ENCODE peak calls at places on chromosomes 1 and 21, in ten cellular contexts. Y is spleen, Q is K562, E is lower leg skin, G is uterus, V is GM12892, S is sigmoid colon, F is A549, C is ovary, J is breast epithelium. B is an unnamed sample.
A peak's percentile ranks its signal among the peaks of the same experiment; 100 is the strongest.

GRCh38 chr1:215932558-215932957 is 365.5 kb downstream of the KCTD3 start:
- DNase-seq in G (no peak), S (no peak), J (no peak), Y (no peak), F (no peak), E (no peak), Q (no peak), V (no peak), C (no peak), B (no peak)

GRCh38 chr1:152143147-152143845 is 15.7 kb downstream of the RPTN start:
- DNase-seq in G (no peak), C (no peak), S (no peak), V (no peak), E (no peak), J (no peak), Y (no peak), Q (no peak), F (no peak), B (no peak)

GRCh38 chr21:44657635-44658183 is at the start of gene KRTAP12-3:
- DNase-seq in Y (peak; percentile 86), F (no peak), C (no peak), J (no peak), V (no peak), E (peak; percentile 63), G (no peak), Q (no peak), S (no peak), B (no peak)

GRCh38 chr1:205706601-205707502 is 26.5 kb upstream of the SLC45A3 start:
- DNase-seq in G (no peak), C (no peak), Y (no peak), J (no peak), E (no peak), F (no peak), Q (peak; percentile 42), V (no peak), S (no peak), B (no peak)

GRCh38 chr1:26289158-26290059 is 9.5 kb downstream of the SH3BGRL3 start:
- DNase-seq in V (peak; percentile 85), S (no peak), G (no peak), Y (peak; percentile 96), E (no peak), Q (no peak), J (no peak), C (no peak), F (no peak), B (peak; percentile 73)

GRCh38 chr1:66624412-66625060 is 90.6 kb downstream of the SGIP1 start:
- DNase-seq in V (no peak), S (no peak), E (no peak), Q (no peak), Y (no peak), C (no peak), G (no peak), F (no peak), J (no peak), B (no peak)

GRCh38 chr1:173438655-173439054 is 38.5 kb upstream of the PRDX6 start:
- DNase-seq in E (no peak), C (no peak), S (no peak), G (no peak), J (no peak), V (no peak), F (no peak), Q (no peak), Y (no peak), B (no peak)

GRCh38 chr1:53754484-53755312 is 15.7 kb upstream of the GLIS1 start:
- DNase-seq in J (no peak), V (no peak), E (no peak), G (no peak), S (no peak), Y (no peak), F (peak; percentile 39), Q (peak; percentile 69), C (no peak), B (no peak)

GRCh38 chr1:228022571-228023293 is 15.9 kb downstream of the WNT3A start:
- DNase-seq in Y (peak; percentile 69), F (no peak), G (no peak), Q (no peak), E (peak; percentile 81), C (no peak), V (no peak), S (peak; percentile 52), J (no peak), B (no peak)
- TF ChIP-seq POLR2A in Y (no peak), F (no peak), G (no peak), Q (no peak), E (no peak), C (no peak), V (no peak), S (no peak), J (no peak), B (no peak)

GRCh38 chr1:28983509-28984310 is 69.3 kb downstream of the EPB41 start:
- DNase-seq in Y (no peak), Q (no peak), F (no peak), E (no peak), V (no peak), C (no peak), J (no peak), S (peak; percentile 67), G (no peak), B (no peak)
- TF ChIP-seq POLR2A in Y (no peak), Q (no peak), F (no peak), E (no peak), V (no peak), C (no peak), J (no peak), S (no peak), G (no peak), B (no peak)

DNA sequence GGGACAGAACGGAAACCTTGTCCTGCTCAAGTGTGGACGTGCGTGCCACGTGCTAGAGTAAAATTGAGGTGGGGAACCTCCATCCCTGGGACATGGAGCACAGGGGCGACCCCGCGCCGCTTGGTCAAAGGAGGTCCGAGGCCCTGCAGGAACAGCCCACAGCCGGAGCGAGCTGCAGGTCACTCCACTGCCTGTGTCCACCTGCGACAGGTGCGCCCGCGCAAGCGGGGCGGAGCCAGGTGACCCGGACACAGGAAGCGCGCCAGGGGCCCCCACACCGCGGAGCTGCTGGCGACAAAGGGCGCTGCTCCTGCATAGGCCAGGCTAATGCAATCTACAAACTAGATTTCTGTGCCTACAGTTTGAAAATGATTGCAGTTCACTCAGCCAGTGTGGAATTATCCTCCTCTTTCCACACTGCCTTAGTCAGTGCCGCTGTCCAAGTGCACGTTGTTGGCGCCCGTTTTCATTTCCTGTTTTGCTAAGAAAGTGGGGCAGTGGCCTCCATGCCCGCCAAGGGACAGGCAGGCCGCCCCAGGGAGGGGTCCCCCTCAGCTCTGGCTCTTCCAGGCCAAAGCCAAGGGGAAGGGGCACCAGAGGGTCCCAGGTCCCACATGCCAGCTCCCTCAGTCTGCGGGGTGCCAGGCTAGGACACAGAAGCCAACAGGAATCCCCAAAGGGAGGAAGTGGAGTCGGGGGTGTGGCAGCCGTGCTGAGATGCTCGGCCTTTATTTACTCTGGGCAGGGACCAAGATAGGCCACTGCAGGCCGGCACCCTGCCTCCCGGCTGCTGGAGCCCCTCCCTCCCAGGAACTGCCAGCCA is 4.3 kb upstream of the NADK start:
- DNase-seq in E (peak; percentile 95), C (peak; percentile 56), S (no peak), J (no peak), F (peak; percentile 26), V (no peak), Y (peak; percentile 89), Q (peak; percentile 62), G (peak; percentile 47), B (no peak)
- TF ChIP-seq POLR2A in E (no peak), C (no peak), S (no peak), J (no peak), F (no peak), V (no peak), Y (no peak), Q (peak; percentile 64), G (no peak), B (peak; percentile 22)

GRCh38 chr1:2133039-2133878 is 61.3 kb downstream of the FAAP20 start:
- DNase-seq in J (peak; percentile 95), Q (peak; percentile 99), Y (peak; percentile 99), S (peak; percentile 100), C (peak; percentile 99), E (peak; percentile 99), F (peak; percentile 54), V (peak; percentile 86), G (peak; percentile 99), B (peak; percentile 97)
- TF ChIP-seq POLR2A in J (no peak), Q (no peak), Y (no peak), S (peak; percentile 56), C (peak; percentile 84), E (no peak), F (no peak), V (no peak), G (peak; percentile 65), B (no peak)

GRCh38 chr21:41899431-41900202 is 20.5 kb upstream of the PRDM15 start:
- DNase-seq in V (no peak), F (no peak), J (no peak), S (peak; percentile 48), Q (no peak), C (no peak), G (no peak), E (no peak), Y (no peak), B (no peak)
- TF ChIP-seq POLR2A in V (no peak), F (no peak), J (no peak), S (no peak), Q (no peak), C (no peak), G (no peak), E (no peak), Y (no peak), B (no peak)